ENCODE peak calls at places on chromosomes 7 and 10, in eight cellular contexts. N, J, G, D, L, F, R and V are unnamed samples. For H3K4me1, the result is how much of the 10 kb centered on the place peaks cover.

GRCh38 chr10:74891048-74891447 is 64.6 kb downstream of the KAT6B start:
- DNase-seq in N (no peak), J (no peak), G (no peak), D (no peak), L (no peak), F (no peak), R (no peak), V (no peak)

GRCh38 chr10:1598393-1599153 is 138.8 kb downstream of the ADARB2 start:
- DNase-seq in N (no peak), J (no peak), G (no peak), D (no peak), L (no peak), F (no peak), R (no peak), V (no peak)

GRCh38 chr7:18294408-18294807 is 201.1 kb upstream of the HDAC9 start:
- DNase-seq in N (no peak), J (no peak), G (no peak), D (no peak), L (no peak), F (no peak), R (no peak), V (no peak)

GRCh38 chr7:13016633-13017324 is 329.3 kb downstream of the ARL4A start:
- DNase-seq in N (no peak), J (peak), G (no peak), D (no peak), L (peak), F (peak), R (peak), V (peak)

GRCh38 chr10:7832060-7832459 is 13.8 kb downstream of the TAF3 start:
- DNase-seq in N (no peak), J (no peak), G (no peak), D (no peak), L (no peak), F (no peak), R (no peak), V (no peak)

GRCh38 chr10:13776861-13777301 is 190.1 kb downstream of the PRPF18 start:
- DNase-seq in N (no peak), J (peak), G (no peak), D (no peak), L (no peak), F (no peak), R (peak), V (no peak)

GRCh38 chr7:98483276-98483963 is 82.5 kb upstream of the BAIAP2L1 start:
- DNase-seq in N (no peak), J (no peak), G (no peak), D (no peak), L (no peak), F (no peak), R (no peak), V (no peak)

GRCh38 chr7:70638381-70639128 is 493.4 kb upstream of the GALNT17 start:
- DNase-seq in N (no peak), J (no peak), G (no peak), D (no peak), L (no peak), F (peak), R (peak), V (peak)

GRCh38 chr10:119269737-119270136 is 62.4 kb downstream of the GRK5 start:
- DNase-seq in N (no peak), J (no peak), G (no peak), D (no peak), L (peak), F (no peak), R (no peak), V (no peak)

DNA sequence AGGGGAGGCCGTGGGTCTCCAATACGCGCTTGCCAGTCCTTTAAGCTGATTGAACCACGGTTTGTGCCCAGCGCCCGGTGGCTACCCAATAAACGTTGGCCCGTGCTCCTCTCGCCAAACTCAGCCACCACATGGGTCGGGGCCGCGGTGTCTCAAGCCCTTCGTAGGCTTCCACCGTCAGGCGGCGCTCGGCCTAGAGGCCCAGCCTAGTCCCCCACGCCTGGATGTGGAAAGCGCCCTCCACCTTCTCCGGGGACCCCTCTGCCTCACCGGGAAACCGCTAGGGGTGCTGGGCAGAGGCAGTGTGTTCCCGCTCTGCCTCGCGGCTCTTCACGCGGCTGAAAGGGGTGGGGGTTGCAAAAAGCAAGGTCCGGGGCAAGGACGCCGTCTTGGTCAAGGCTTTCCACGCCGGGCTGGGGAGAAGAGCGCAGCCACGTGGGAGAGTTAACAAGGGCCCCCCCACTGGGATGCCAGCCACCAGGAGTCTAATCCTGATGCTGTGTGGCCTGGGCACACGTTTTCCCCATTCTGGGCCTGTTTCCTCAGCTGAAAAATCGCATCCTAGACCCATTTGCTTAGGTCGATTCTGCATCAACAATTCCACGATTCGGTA is 29.8 kb downstream of the LEP start:
- DNase-seq in N (no peak), J (no peak), G (peak), D (no peak), L (peak), F (no peak), R (no peak), V (no peak)
- H3K4me3 ChIP-seq in N (no peak), J (no peak), G (no peak), D (peak), L (peak), F (peak), R (no peak), V (no peak)

GRCh38 chr7:93949468-93949867 is 27.9 kb downstream of the GNG11 start:
- DNase-seq in N (no peak), J (peak), G (no peak), D (no peak), L (no peak), F (peak), R (peak), V (no peak)

GRCh38 chr7:93945756-93946540 is 24.4 kb downstream of the GNG11 start:
- DNase-seq in N (no peak), J (peak), G (no peak), D (no peak), L (no peak), F (no peak), R (no peak), V (no peak)

GRCh38 chr7:93945083-93945482 is 23.5 kb downstream of the GNG11 start:
- DNase-seq in N (no peak), J (no peak), G (no peak), D (no peak), L (no peak), F (no peak), R (no peak), V (no peak)

GRCh38 chr7:93948106-93948505 is 26.6 kb downstream of the GNG11 start:
- DNase-seq in N (no peak), J (peak), G (no peak), D (no peak), L (no peak), F (peak), R (peak), V (no peak)

DNA sequence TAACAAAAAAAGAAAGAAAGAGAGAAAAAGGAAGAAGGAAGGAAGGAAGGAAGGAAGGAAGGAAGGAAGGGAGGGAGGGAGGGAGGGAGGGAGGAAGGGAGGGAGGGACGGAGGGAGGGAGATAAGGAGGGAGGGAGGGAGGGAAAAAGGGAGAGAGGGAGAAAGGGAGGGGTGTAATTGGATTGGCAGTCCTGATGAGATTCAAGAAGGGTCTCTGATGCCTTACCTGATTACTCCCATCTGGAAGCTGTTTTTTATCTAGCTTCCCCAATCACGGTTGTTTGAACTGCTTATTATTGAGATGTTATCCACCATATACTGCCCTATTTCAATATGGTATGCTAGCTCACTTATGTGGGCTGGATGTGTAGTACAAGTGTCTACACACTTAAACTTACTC is 27.3 kb downstream of the GNG11 start:
- DNase-seq in N (no peak), J (no peak), G (no peak), D (no peak), L (no peak), F (no peak), R (no peak), V (no peak)
- H3K4me1 ChIP-seq in N (under half), J (under half), G (under half), D (under half), L (under half), F (under half), R (under half), V (under half)

GRCh38 chr7:109476409-109476808 is 906.7 kb downstream of the DNAJB9 start:
- DNase-seq in N (no peak), J (no peak), G (no peak), D (no peak), L (no peak), F (no peak), R (no peak), V (no peak)
- H3K27ac ChIP-seq in N (no peak), J (no peak), G (no peak), D (no peak), L (no peak), F (no peak), R (no peak), V (no peak)

GRCh38 chr10:35946556-35946955 is 304.5 kb upstream of the FZD8 start:
- DNase-seq in N (no peak), J (peak), G (no peak), D (no peak), L (no peak), F (no peak), R (peak), V (no peak)

GRCh38 chr10:35950221-35950620 is 308.1 kb upstream of the FZD8 start:
- DNase-seq in N (no peak), J (no peak), G (no peak), D (no peak), L (no peak), F (no peak), R (no peak), V (no peak)

GRCh38 chr10:35949820-35950219 is 307.7 kb upstream of the FZD8 start:
- DNase-seq in N (peak), J (no peak), G (no peak), D (no peak), L (no peak), F (no peak), R (no peak), V (no peak)
- H3K4me3 ChIP-seq in N (no peak), J (no peak), G (no peak), D (no peak), L (no peak), F (no peak), R (no peak), V (no peak)

GRCh38 chr7:22865607-22865970 is 42.9 kb upstream of the TOMM7 start:
- DNase-seq in N (no peak), J (no peak), G (no peak), D (no peak), L (no peak), F (no peak), R (peak), V (no peak)
- H3K4me1 ChIP-seq in N (under half), J (under half), G (under half), D (under half), L (under half), F (under half), R (under half), V (under half)

GRCh38 chr7:816300-816750 is 16.0 kb upstream of the SUN1 start:
- DNase-seq in N (peak), J (peak), G (peak), D (peak), L (peak), F (peak), R (peak), V (peak)

GRCh38 chr7:815284-816216 is 16.7 kb upstream of the SUN1 start:
- DNase-seq in N (peak), J (peak), G (no peak), D (peak), L (peak), F (no peak), R (no peak), V (no peak)

GRCh38 chr7:820341-820740 is 11.9 kb upstream of the SUN1 start:
- DNase-seq in N (no peak), J (no peak), G (no peak), D (no peak), L (no peak), F (no peak), R (no peak), V (no peak)

GRCh38 chr7:816751-817671 is 15.3 kb upstream of the SUN1 start:
- DNase-seq in N (peak), J (peak), G (peak), D (peak), L (peak), F (no peak), R (no peak), V (peak)

DNA sequence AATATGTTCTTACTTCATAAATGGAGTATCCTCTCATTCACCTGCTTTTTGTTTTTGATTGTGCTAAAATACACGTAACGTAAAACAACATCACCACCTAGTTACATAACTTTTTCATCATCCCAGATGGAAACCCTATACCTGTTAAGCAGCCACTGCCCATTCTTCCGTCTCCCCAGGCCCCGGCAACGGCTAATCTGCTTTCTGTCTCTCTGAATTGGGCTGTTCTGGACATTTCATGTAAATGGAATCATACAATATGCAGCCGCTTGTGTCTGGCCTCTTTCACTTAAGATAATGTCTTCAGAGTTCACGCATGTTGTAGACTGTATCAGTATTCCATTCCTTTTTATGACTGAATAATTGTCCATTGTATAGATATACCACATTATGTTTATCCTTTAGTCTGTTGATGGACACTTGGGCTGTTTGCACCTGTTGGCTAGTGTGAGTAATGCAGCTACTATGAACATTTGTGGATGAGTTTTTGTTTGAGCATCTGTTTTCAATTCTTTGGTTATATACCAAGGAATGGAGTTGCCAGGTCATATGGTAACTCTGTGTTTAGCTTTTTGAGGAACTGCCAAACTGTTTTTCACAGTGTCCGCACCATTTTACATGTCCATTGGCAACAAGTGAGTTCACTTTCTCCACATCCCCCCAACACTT is 14.1 kb upstream of the SUN1 start:
- DNase-seq in N (no peak), J (peak), G (no peak), D (no peak), L (no peak), F (peak), R (peak), V (no peak)
- H3K27ac ChIP-seq in N (no peak), J (no peak), G (no peak), D (no peak), L (no peak), F (peak), R (no peak), V (no peak)